ENCODE peak calls at places on chromosomes 2 and 18, in six cellular contexts. P is heart right ventricle; Q is upper lobe of left lung; L is PC-3; W is stimulated activated naive CD8-positive, alpha-beta T cell treated with anti-CD3 and anti-CD28 coated beads, Interleukin-15, amount 100 ng/mL, for 72 hours; Z is CD4-positive, CD25-positive, alpha-beta regulatory T cell. S is an unnamed sample.

GRCh38 chr2:48515588-48515987 is 14.4 kb upstream of the STON1 start:
- ATAC-seq in P (peak), Q (peak), L (no peak), W (no peak), Z (no peak), S (no peak)

GRCh38 chr2:19029655-19030054 is 328.8 kb downstream of the OSR1 start:
- ATAC-seq in P (no peak), Q (no peak), L (no peak), W (no peak), Z (no peak), S (no peak)

GRCh38 chr2:45823723-45824206 is 172.3 kb downstream of the PRKCE start:
- ATAC-seq in P (peak), Q (peak), L (peak), W (peak), Z (no peak), S (peak)

GRCh38 chr2:206920310-206920709 is 19.0 kb upstream of the CPO start:
- ATAC-seq in P (no peak), Q (no peak), L (no peak), W (no peak), Z (no peak), S (no peak)

GRCh38 chr2:74690571-74690970 is 36.5 kb downstream of the SEMA4F start:
- ATAC-seq in P (peak), Q (no peak), L (peak), W (peak), Z (peak), S (peak)

GRCh38 chr2:20348542-20348941 is 2.1 kb downstream of the PUM2 start:
- ATAC-seq in P (no peak), Q (no peak), L (no peak), W (no peak), Z (no peak), S (no peak)

GRCh38 chr2:112141623-112142001 is 3.4 kb downstream of the FBLN7 start:
- ATAC-seq in P (no peak), Q (no peak), L (no peak), W (no peak), Z (no peak), S (no peak)

GRCh38 chr2:151334082-151334815 is 23.1 kb upstream of the TNFAIP6 start:
- ATAC-seq in P (peak), Q (no peak), L (peak), W (no peak), Z (no peak), S (peak)

GRCh38 chr18:51541230-51541629 is 343.7 kb upstream of the MEX3C start:
- ATAC-seq in P (no peak), Q (no peak), L (no peak), W (peak), Z (no peak), S (no peak)

GRCh38 chr2:68157402-68158133 is at the start of gene PNO1:
- ATAC-seq in P (peak), Q (peak), L (peak), W (peak), Z (peak), S (peak)

GRCh38 chr2:219698684-219699439 is 71.4 kb downstream of the SLC4A3 start:
- ATAC-seq in P (no peak), Q (no peak), L (peak), W (no peak), Z (no peak), S (no peak)

GRCh38 chr2:6073260-6074141 is 381.3 kb downstream of the SOX11 start:
- ATAC-seq in P (no peak), Q (no peak), L (no peak), W (no peak), Z (no peak), S (peak)

GRCh38 chr2:223558970-223559369 is 43.2 kb downstream of the SCG2 start:
- ATAC-seq in P (no peak), Q (no peak), L (no peak), W (no peak), Z (no peak), S (no peak)

GRCh38 chr18:8798996-8799395 is 93.6 kb downstream of the MTCL1 start:
- ATAC-seq in P (peak), Q (no peak), L (peak), W (no peak), Z (no peak), S (peak)

GRCh38 chr2:227627769-227628168 is 10.5 kb downstream of the SCYGR4 start:
- ATAC-seq in P (no peak), Q (no peak), L (no peak), W (peak), Z (no peak), S (no peak)

GRCh38 chr18:22084547-22084946 is 84.8 kb upstream of the GATA6 start:
- ATAC-seq in P (peak), Q (peak), L (no peak), W (no peak), Z (no peak), S (no peak)

GRCh38 chr2:160278101-160278888 is 78.2 kb upstream of the ITGB6 start:
- ATAC-seq in P (peak), Q (no peak), L (no peak), W (peak), Z (no peak), S (peak)

GRCh38 chr2:42329779-42330178 is 31.2 kb downstream of the COX7A2L start:
- ATAC-seq in P (no peak), Q (no peak), L (no peak), W (no peak), Z (no peak), S (no peak)

GRCh38 chr18:24502621-24503020 is 42.2 kb downstream of the HRH4 start:
- ATAC-seq in P (no peak), Q (no peak), L (no peak), W (no peak), Z (no peak), S (no peak)

GRCh38 chr18:41818381-41819355 is 136.4 kb upstream of the PIK3C3 start:
- ATAC-seq in P (no peak), Q (no peak), L (no peak), W (no peak), Z (no peak), S (no peak)

GRCh38 chr2:121001641-121002040 is 266.0 kb downstream of the GLI2 start:
- ATAC-seq in P (no peak), Q (no peak), L (no peak), W (no peak), Z (no peak), S (no peak)

GRCh38 chr2:132581917-132582316 is 88.1 kb downstream of the LYPD1 start:
- ATAC-seq in P (no peak), Q (no peak), L (peak), W (no peak), Z (no peak), S (no peak)

GRCh38 chr2:207073791-207074678 is 91.7 kb downstream of the KLF7 start:
- ATAC-seq in P (peak), Q (no peak), L (peak), W (peak), Z (peak), S (peak)

GRCh38 chr2:146038014-146038413 is 1518.1 kb upstream of the ZEB2 start:
- ATAC-seq in P (no peak), Q (no peak), L (no peak), W (no peak), Z (no peak), S (no peak)

GRCh38 chr2:48400553-48401179 is 129.3 kb upstream of the STON1 start:
- ATAC-seq in P (no peak), Q (no peak), L (no peak), W (no peak), Z (no peak), S (peak)

GRCh38 chr2:161418715-161419337 is 2.7 kb downstream of the TBR1 start:
- ATAC-seq in P (no peak), Q (no peak), L (no peak), W (no peak), Z (no peak), S (peak)

S was measured in SK-N-SH treated with all-trans-retinoic acid at 6 μM for 48 hours.